ENCODE peak calls at places on chromosomes 13 and 19, in five cellular contexts. One of them, this sample, is unnamed.

GRCh38 chr13:90154311-90154960 is 1193.1 kb upstream of the MIR17HG start:
- DNase-seq in uterus: no peak
- DNase-seq in esophagus muscularis mucosa: no peak
- DNase-seq in IMR-90: no peak
- DNase-seq in lower leg skin: no peak
- DNase-seq in this sample: no peak

GRCh38 chr19:35266904-35267817 is 1.6 kb upstream of the USF2 start:
- DNase-seq in uterus: peak
- DNase-seq in esophagus muscularis mucosa: no peak
- DNase-seq in IMR-90: peak
- DNase-seq in lower leg skin: peak
- DNase-seq in this sample: no peak

GRCh38 chr19:14555918-14556661 is 15.8 kb downstream of the NDUFB7 start:
- DNase-seq in uterus: no peak
- DNase-seq in esophagus muscularis mucosa: no peak
- DNase-seq in IMR-90: peak
- DNase-seq in lower leg skin: no peak
- DNase-seq in this sample: no peak

GRCh38 chr13:112521073-112521685 is 66.8 kb downstream of the TUBGCP3 start:
- DNase-seq in uterus: no peak
- DNase-seq in esophagus muscularis mucosa: no peak
- DNase-seq in IMR-90: peak
- DNase-seq in lower leg skin: no peak
- DNase-seq in this sample: no peak

GRCh38 chr19:1760020-1760419 is 6.7 kb downstream of the ONECUT3 start:
- DNase-seq in uterus: no peak
- DNase-seq in esophagus muscularis mucosa: no peak
- DNase-seq in IMR-90: no peak
- DNase-seq in lower leg skin: no peak
- DNase-seq in this sample: no peak

GRCh38 chr13:19957320-19958118 is 1.0 kb upstream of the ZMYM2 start:
- DNase-seq in uterus: peak
- DNase-seq in esophagus muscularis mucosa: peak
- DNase-seq in IMR-90: peak
- DNase-seq in lower leg skin: peak
- DNase-seq in this sample: peak

GRCh38 chr13:43014162-43014561 is 9.2 kb upstream of the DNAJC15 start:
- DNase-seq in uterus: no peak
- DNase-seq in esophagus muscularis mucosa: no peak
- DNase-seq in IMR-90: no peak
- DNase-seq in lower leg skin: no peak
- DNase-seq in this sample: no peak

GRCh38 chr13:33785384-33785783 is 32.6 kb upstream of the RFC3 start:
- DNase-seq in uterus: no peak
- DNase-seq in esophagus muscularis mucosa: no peak
- DNase-seq in IMR-90: no peak
- DNase-seq in lower leg skin: no peak
- DNase-seq in this sample: no peak

GRCh38 chr13:112652512-112653458 is 37.1 kb upstream of the ATP11A start:
- DNase-seq in uterus: peak
- DNase-seq in esophagus muscularis mucosa: no peak
- DNase-seq in IMR-90: no peak
- DNase-seq in lower leg skin: peak
- DNase-seq in this sample: no peak

GRCh38 chr13:42384265-42384664 is 112.3 kb downstream of the AKAP11 start:
- DNase-seq in uterus: no peak
- DNase-seq in esophagus muscularis mucosa: peak
- DNase-seq in IMR-90: no peak
- DNase-seq in lower leg skin: no peak
- DNase-seq in this sample: no peak

GRCh38 chr13:51154029-51154555 is 43.0 kb upstream of the C13orf42 start:
- DNase-seq in uterus: no peak
- DNase-seq in esophagus muscularis mucosa: peak
- DNase-seq in IMR-90: peak
- DNase-seq in lower leg skin: no peak
- DNase-seq in this sample: no peak

GRCh38 chr13:111908981-111909380 is 158.0 kb upstream of the SOX1 start:
- DNase-seq in uterus: no peak
- DNase-seq in esophagus muscularis mucosa: peak
- DNase-seq in IMR-90: no peak
- DNase-seq in lower leg skin: peak
- DNase-seq in this sample: peak

GRCh38 chr19:13843104-13843921 is 33.6 kb upstream of the NANOS3 start:
- DNase-seq in uterus: peak
- DNase-seq in esophagus muscularis mucosa: no peak
- DNase-seq in IMR-90: peak
- DNase-seq in lower leg skin: peak
- DNase-seq in this sample: no peak

GRCh38 chr19:11364935-11365334 is 9.5 kb upstream of the SWSAP1 start:
- DNase-seq in uterus: no peak
- DNase-seq in esophagus muscularis mucosa: no peak
- DNase-seq in IMR-90: no peak
- DNase-seq in lower leg skin: no peak
- DNase-seq in this sample: no peak

GRCh38 chr19:14383556-14383897 is 2.3 kb downstream of the ADGRE5 start:
- DNase-seq in uterus: no peak
- DNase-seq in esophagus muscularis mucosa: no peak
- DNase-seq in IMR-90: peak
- DNase-seq in lower leg skin: no peak
- DNase-seq in this sample: no peak

GRCh38 chr19:33798701-33799111 is 2.0 kb downstream of the KCTD15 start:
- DNase-seq in uterus: no peak
- DNase-seq in esophagus muscularis mucosa: no peak
- DNase-seq in IMR-90: peak
- DNase-seq in lower leg skin: no peak
- DNase-seq in this sample: no peak

GRCh38 chr13:40247845-40248244 is 418.6 kb downstream of the FOXO1 start:
- DNase-seq in uterus: no peak
- DNase-seq in esophagus muscularis mucosa: no peak
- DNase-seq in IMR-90: no peak
- DNase-seq in lower leg skin: no peak
- DNase-seq in this sample: no peak

GRCh38 chr13:98285852-98286594 is 109.0 kb upstream of the RNF113B start:
- DNase-seq in uterus: no peak
- DNase-seq in esophagus muscularis mucosa: no peak
- DNase-seq in IMR-90: no peak
- DNase-seq in lower leg skin: no peak
- DNase-seq in this sample: no peak

GRCh38 chr19:56840452-56841193 is at the start of the genes PEG3 and ZIM2:
- DNase-seq in uterus: peak
- DNase-seq in esophagus muscularis mucosa: no peak
- DNase-seq in IMR-90: no peak
- DNase-seq in lower leg skin: peak
- DNase-seq in this sample: no peak

GRCh38 chr19:9498183-9498902 is at the start of gene ZNF560:
- DNase-seq in uterus: no peak
- DNase-seq in esophagus muscularis mucosa: no peak
- DNase-seq in IMR-90: peak
- DNase-seq in lower leg skin: no peak
- DNase-seq in this sample: no peak

GRCh38 chr19:56751078-56751489 is 79.5 kb upstream of the ZNF835 start:
- DNase-seq in uterus: peak
- DNase-seq in esophagus muscularis mucosa: peak
- DNase-seq in IMR-90: no peak
- DNase-seq in lower leg skin: no peak
- DNase-seq in this sample: no peak

GRCh38 chr13:98420560-98421175 is 156.2 kb downstream of the STK24 start:
- DNase-seq in uterus: no peak
- DNase-seq in esophagus muscularis mucosa: no peak
- DNase-seq in IMR-90: no peak
- DNase-seq in lower leg skin: peak
- DNase-seq in this sample: no peak

GRCh38 chr19:30229524-30230174 is 142.5 kb upstream of the ZNF536 start:
- DNase-seq in uterus: no peak
- DNase-seq in esophagus muscularis mucosa: no peak
- DNase-seq in IMR-90: peak
- DNase-seq in lower leg skin: no peak
- DNase-seq in this sample: no peak

GRCh38 chr13:64234255-64234654 is 2818.6 kb upstream of the PCDH20 start:
- DNase-seq in uterus: no peak
- DNase-seq in esophagus muscularis mucosa: no peak
- DNase-seq in IMR-90: peak
- DNase-seq in lower leg skin: no peak
- DNase-seq in this sample: no peak

GRCh38 chr19:2896694-2897093 is 4.0 kb upstream of the ZNF57 start:
- DNase-seq in uterus: no peak
- DNase-seq in esophagus muscularis mucosa: no peak
- DNase-seq in IMR-90: no peak
- DNase-seq in lower leg skin: no peak
- DNase-seq in this sample: no peak

GRCh38 chr19:2905918-2906519 is 5.3 kb downstream of the ZNF57 start:
- DNase-seq in uterus: no peak
- DNase-seq in esophagus muscularis mucosa: no peak
- DNase-seq in IMR-90: no peak
- DNase-seq in lower leg skin: peak
- DNase-seq in this sample: no peak

GRCh38 chr19:2902590-2903218 is 2.0 kb downstream of the ZNF57 start:
- DNase-seq in uterus: no peak
- DNase-seq in esophagus muscularis mucosa: no peak
- DNase-seq in IMR-90: no peak
- DNase-seq in lower leg skin: peak
- DNase-seq in this sample: no peak

GRCh38 chr19:2900296-2901252 is at the start of gene ZNF57:
- DNase-seq in uterus: peak
- DNase-seq in esophagus muscularis mucosa: peak
- DNase-seq in IMR-90: peak
- DNase-seq in lower leg skin: peak
- DNase-seq in this sample: peak
- TF ChIP-seq POLR2A in uterus: no peak
- TF ChIP-seq POLR2A in esophagus muscularis mucosa: peak
- TF ChIP-seq POLR2A in IMR-90: no peak
- TF ChIP-seq POLR2A in lower leg skin: no peak
- TF ChIP-seq POLR2A in this sample: no peak

DNA sequence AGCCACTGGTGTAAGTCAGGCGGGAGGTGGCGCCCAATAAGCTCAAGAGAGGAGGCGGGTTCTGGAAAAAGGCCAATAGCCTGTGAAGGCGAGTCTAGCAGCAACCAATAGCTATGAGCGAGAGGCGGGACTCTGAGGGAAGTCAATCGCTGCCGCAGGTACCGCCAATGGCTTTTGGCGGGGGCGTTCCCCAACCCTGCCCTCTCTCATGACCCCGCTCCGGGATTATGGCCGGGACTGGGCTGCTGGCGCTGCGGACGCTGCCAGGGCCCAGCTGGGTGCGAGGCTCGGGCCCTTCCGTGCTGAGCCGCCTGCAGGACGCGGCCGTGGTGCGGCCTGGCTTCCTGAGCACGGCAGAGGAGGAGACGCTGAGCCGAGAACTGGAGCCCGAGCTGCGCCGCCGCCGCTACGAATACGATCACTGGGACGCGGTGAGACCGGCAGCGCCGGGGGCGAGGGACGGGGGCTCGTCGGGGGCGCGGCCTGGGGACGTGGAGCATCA is at the start of gene ALKBH7:
- DNase-seq in uterus: peak
- DNase-seq in esophagus muscularis mucosa: peak
- DNase-seq in IMR-90: peak
- DNase-seq in lower leg skin: peak
- DNase-seq in this sample: no peak
- TF ChIP-seq POLR2A in uterus: no peak
- TF ChIP-seq POLR2A in esophagus muscularis mucosa: peak
- TF ChIP-seq POLR2A in IMR-90: peak
- TF ChIP-seq POLR2A in lower leg skin: no peak
- TF ChIP-seq POLR2A in this sample: no peak

GRCh38 chr19:7618366-7618765 is 11.0 kb downstream of the XAB2 start:
- DNase-seq in uterus: no peak
- DNase-seq in esophagus muscularis mucosa: no peak
- DNase-seq in IMR-90: no peak
- DNase-seq in lower leg skin: no peak
- DNase-seq in this sample: no peak
- TF ChIP-seq POLR2A in uterus: no peak
- TF ChIP-seq POLR2A in esophagus muscularis mucosa: no peak
- TF ChIP-seq POLR2A in IMR-90: no peak
- TF ChIP-seq POLR2A in lower leg skin: no peak
- TF ChIP-seq POLR2A in this sample: no peak

GRCh38 chr19:40403262-40403984 is 9.8 kb downstream of the PRX start:
- DNase-seq in uterus: peak
- DNase-seq in esophagus muscularis mucosa: peak
- DNase-seq in IMR-90: peak
- DNase-seq in lower leg skin: peak
- DNase-seq in this sample: no peak
- TF ChIP-seq POLR2A in uterus: no peak
- TF ChIP-seq POLR2A in esophagus muscularis mucosa: no peak
- TF ChIP-seq POLR2A in IMR-90: no peak
- TF ChIP-seq POLR2A in lower leg skin: no peak
- TF ChIP-seq POLR2A in this sample: peak

DNA sequence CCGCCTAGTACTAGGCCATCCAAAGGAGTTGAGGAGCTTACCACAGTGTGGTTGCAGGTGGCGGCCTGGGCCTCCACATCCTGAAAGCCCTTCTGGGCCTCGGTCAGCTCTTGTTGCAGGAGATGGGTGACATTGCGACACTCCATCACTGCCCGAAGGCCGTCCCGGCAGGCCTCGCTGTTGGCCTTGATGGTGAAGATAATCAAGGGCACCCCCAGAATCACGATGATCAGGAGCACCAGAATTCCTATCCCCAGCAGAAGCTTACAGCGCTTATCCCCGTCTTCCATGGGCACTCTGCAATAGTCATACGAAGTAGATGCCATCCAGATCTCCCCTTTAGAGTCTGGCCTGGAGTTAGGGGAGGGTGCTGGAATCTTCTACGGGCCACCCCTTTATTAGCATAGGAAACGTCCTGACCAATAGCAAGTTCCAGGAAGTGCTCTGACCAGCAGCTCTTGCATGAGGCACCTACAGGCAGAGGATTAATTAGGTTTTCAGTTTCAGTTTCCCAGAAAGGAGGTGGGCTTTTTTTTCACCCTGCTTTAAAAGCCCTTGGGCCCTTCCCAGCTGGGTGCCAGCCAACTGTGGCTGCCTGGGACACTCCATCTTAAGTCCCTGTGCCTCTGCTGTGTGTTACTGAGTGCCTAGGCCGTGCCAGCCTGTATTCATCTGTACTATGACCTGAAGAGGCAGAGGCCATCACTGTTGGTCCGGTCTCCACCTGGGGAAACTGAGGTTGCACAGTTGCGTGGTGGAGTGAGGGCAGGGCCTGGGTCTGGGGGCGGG is at the start of gene BST2:
- DNase-seq in uterus: peak
- DNase-seq in esophagus muscularis mucosa: no peak
- DNase-seq in IMR-90: peak
- DNase-seq in lower leg skin: no peak
- DNase-seq in this sample: no peak
- TF ChIP-seq POLR2A in uterus: peak
- TF ChIP-seq POLR2A in esophagus muscularis mucosa: no peak
- TF ChIP-seq POLR2A in IMR-90: no peak
- TF ChIP-seq POLR2A in lower leg skin: no peak
- TF ChIP-seq POLR2A in this sample: no peak

GRCh38 chr13:110342474-110342873 is 35.4 kb downstream of the COL4A2 start:
- DNase-seq in uterus: peak
- DNase-seq in esophagus muscularis mucosa: no peak
- DNase-seq in IMR-90: no peak
- DNase-seq in lower leg skin: peak
- DNase-seq in this sample: no peak
- TF ChIP-seq POLR2A in uterus: no peak
- TF ChIP-seq POLR2A in esophagus muscularis mucosa: no peak
- TF ChIP-seq POLR2A in IMR-90: no peak
- TF ChIP-seq POLR2A in lower leg skin: no peak
- TF ChIP-seq POLR2A in this sample: no peak

This sample was measured in vagina.